ENCODE peak calls at places on chromosomes 2 and 18, in five cellular contexts. G is activated T-cell treated with anti-CD3 and anti-CD28 coated beads for 1 hour; Y is stimulated activated CD4-positive, alpha-beta T cell treated with anti-CD3 and anti-CD28 coated beads, TNF-alpha, amount 100 ng/mL, for 1 hour; C is tibial artery; Q is astrocyte of the spinal cord. V is an unnamed sample.

GRCh38 chr2:147082850-147083522 is 761.8 kb upstream of the ACVR2A start:
- DNase-seq in G (peak), Y (peak), C (peak), Q (peak), V (peak)

GRCh38 chr2:84939426-84940087 is 31.4 kb upstream of the KCMF1 start:
- DNase-seq in G (peak), Q (no peak), Y (peak), C (no peak), V (peak)

GRCh38 chr2:113218283-113219091 is 44.7 kb downstream of the PSD4 start:
- DNase-seq in C (peak), Q (peak), G (no peak), Y (no peak), V (no peak)

GRCh38 chr2:212032032-212032431 is 506.6 kb downstream of the ERBB4 start:
- DNase-seq in Y (no peak), C (no peak), Q (peak), G (no peak), V (no peak)

GRCh38 chr18:35682282-35682867 is 100.8 kb downstream of the GALNT1 start:
- DNase-seq in Q (peak), G (no peak), Y (no peak), C (no peak), V (no peak)

GRCh38 chr2:68684197-68684596 is 40.8 kb downstream of the PROKR1 start:
- DNase-seq in G (no peak), Q (no peak), Y (no peak), C (no peak), V (no peak)

GRCh38 chr18:11998182-11998581 is 16.9 kb downstream of the IMPA2 start:
- DNase-seq in C (no peak), Y (no peak), Q (no peak), G (no peak), V (no peak)

GRCh38 chr2:170375192-170375591 is 197.2 kb downstream of the MYO3B start:
- DNase-seq in C (no peak), G (no peak), Q (no peak), Y (no peak), V (no peak)

GRCh38 chr2:67733517-67733916 is 329.3 kb downstream of the C1D start:
- DNase-seq in C (no peak), Q (peak), Y (no peak), G (no peak), V (no peak)

GRCh38 chr2:164151518-164151917 is 415.7 kb upstream of the FIGN start:
- DNase-seq in C (no peak), Y (no peak), Q (no peak), G (no peak), V (no peak)

GRCh38 chr18:34909637-34910364 is 131.4 kb upstream of the MAPRE2 start:
- DNase-seq in C (no peak), Y (no peak), G (no peak), Q (peak), V (no peak)

GRCh38 chr2:146989726-146990125 is 855.1 kb upstream of the ACVR2A start:
- DNase-seq in Q (peak), C (no peak), Y (no peak), G (no peak), V (no peak)

GRCh38 chr2:22634167-22634566 is 750.8 kb upstream of the KLHL29 start:
- DNase-seq in C (no peak), G (no peak), Q (no peak), Y (no peak), V (no peak)

GRCh38 chr2:129337076-129337475 is 642.4 kb upstream of the RAB6C start:
- DNase-seq in C (no peak), G (no peak), Y (no peak), Q (no peak), V (no peak)

GRCh38 chr2:842151-842792 is 108.4 kb upstream of the SNTG2 start:
- DNase-seq in G (no peak), Q (no peak), Y (no peak), C (no peak), V (no peak)

GRCh38 chr2:71605781-71606241 is 152.4 kb downstream of the DYSF start:
- DNase-seq in Q (no peak), Y (no peak), G (no peak), C (no peak), V (no peak)

GRCh38 chr2:201414099-201415023 is 36.9 kb downstream of the TRAK2 start:
- DNase-seq in Y (no peak), G (no peak), Q (peak), C (no peak), V (no peak)

GRCh38 chr2:127012868-127013267 is 94.1 kb downstream of the BIN1 start:
- DNase-seq in G (no peak), Y (no peak), Q (no peak), C (no peak), V (no peak)

GRCh38 chr18:46152808-46153617 is 48.8 kb downstream of the HAUS1 start:
- DNase-seq in Y (no peak), Q (no peak), G (no peak), C (no peak), V (no peak)

GRCh38 chr2:46441838-46442712 is 37.3 kb upstream of the TMEM247 start:
- DNase-seq in Q (no peak), Y (no peak), C (no peak), G (no peak), V (no peak)

GRCh38 chr2:197255550-197255949 is 55.0 kb downstream of the ANKRD44 start:
- DNase-seq in Y (peak), Q (peak), G (peak), C (peak), V (peak)

V was measured in activated T-helper 1 cell treated with Interleukin-2 at 50 U/mL for 16 hours.